ENCODE peak calls at places on chromosomes 16 and 17, in six cellular contexts. C is A549, A is HepG2, M is endothelial cell of umbilical vein, N is K562, I is GM12878. E is an unnamed sample.

GRCh38 chr17:14715531-14715930 is 414.6 kb downstream of the HS3ST3B1 start:
- DNase-seq in A (no peak), M (no peak), C (no peak), N (no peak), I (no peak), E (no peak)

GRCh38 chr17:82118815-82119380 is 20.9 kb upstream of the FASN start:
- DNase-seq in C (no peak), A (peak; percentile 71), M (no peak), N (peak; percentile 48), I (no peak), E (no peak)

GRCh38 chr17:2580156-2580555 is 13.3 kb upstream of the PAFAH1B1 start:
- DNase-seq in N (no peak), M (no peak), I (no peak), A (no peak), C (no peak), E (no peak)

GRCh38 chr16:81405702-81406113 is 38.9 kb upstream of the CMIP start:
- DNase-seq in M (peak; percentile 94), I (no peak), A (peak; percentile 91), C (peak; percentile 96), N (peak; percentile 57), E (no peak)

GRCh38 chr17:44672479-44673093 is 16.3 kb downstream of the MEIOC start:
- DNase-seq in A (peak; percentile 27), I (no peak), N (peak; percentile 28), M (peak; percentile 44), C (peak; percentile 60), E (peak; percentile 44)

GRCh38 chr17:20944014-20944905 is 98.6 kb downstream of the USP22 start:
- DNase-seq in N (no peak), I (no peak), C (no peak), A (peak; percentile 37), M (no peak), E (peak; percentile 11)

GRCh38 chr16:67593288-67593687 is 31.0 kb downstream of the CTCF start:
- DNase-seq in C (no peak), M (no peak), I (no peak), N (no peak), A (no peak), E (no peak)

GRCh38 chr17:50307654-50308053 is 33.4 kb downstream of the TMEM92 start:
- DNase-seq in I (no peak), N (no peak), M (no peak), A (no peak), C (no peak), E (no peak)

GRCh38 chr16:55756963-55757362 is 75.9 kb downstream of the CES1 start:
- DNase-seq in M (no peak), A (no peak), I (no peak), N (no peak), C (no peak), E (peak; percentile 63)

DNA sequence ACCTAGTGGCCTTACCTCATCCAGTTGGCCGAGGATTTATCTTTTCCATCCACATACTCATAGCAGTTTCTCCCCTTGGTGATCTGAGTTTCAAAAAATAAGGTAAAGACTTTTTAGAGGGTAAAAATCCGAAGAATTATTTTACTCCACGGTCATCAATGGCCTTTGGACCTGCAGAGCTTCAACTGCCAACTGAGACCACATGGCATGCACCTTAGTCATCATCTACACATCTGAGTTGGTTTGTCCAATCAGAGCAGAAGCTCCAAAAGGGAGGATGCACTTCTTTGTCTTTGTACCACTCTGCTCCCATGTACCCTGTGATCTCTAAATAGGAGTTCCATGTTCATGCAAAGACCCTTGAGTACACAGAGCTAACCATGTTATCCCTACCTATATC is 15.7 kb downstream of the PRDM7 start:
- DNase-seq in M (no peak), I (no peak), A (peak; percentile 52), N (no peak), C (no peak), E (no peak)
- H3K4me3 ChIP-seq in M (no peak overlapping the region), I (no peak overlapping the region), A (no peak overlapping the region), N (no peak overlapping the region), C (no peak overlapping the region), E (no peak overlapping the region)

GRCh38 chr17:38464723-38465419 is 36.6 kb downstream of the ARHGAP23 start:
- DNase-seq in I (no peak), M (peak; percentile 81), N (peak; percentile 90), A (no peak), C (peak; percentile 81), E (no peak)

GRCh38 chr17:38469875-38470274 is 41.6 kb downstream of the ARHGAP23 start:
- DNase-seq in M (peak; percentile 23), C (no peak), I (no peak), A (no peak), N (peak; percentile 53), E (no peak)

GRCh38 chr17:38465420-38466345 is 37.4 kb downstream of the ARHGAP23 start:
- DNase-seq in I (no peak), N (peak; percentile 26), A (no peak), M (no peak), C (no peak), E (no peak)

GRCh38 chr17:38466346-38467315 is 38.4 kb downstream of the ARHGAP23 start:
- DNase-seq in N (no peak), C (no peak), A (no peak), M (no peak), I (no peak), E (no peak)

DNA sequence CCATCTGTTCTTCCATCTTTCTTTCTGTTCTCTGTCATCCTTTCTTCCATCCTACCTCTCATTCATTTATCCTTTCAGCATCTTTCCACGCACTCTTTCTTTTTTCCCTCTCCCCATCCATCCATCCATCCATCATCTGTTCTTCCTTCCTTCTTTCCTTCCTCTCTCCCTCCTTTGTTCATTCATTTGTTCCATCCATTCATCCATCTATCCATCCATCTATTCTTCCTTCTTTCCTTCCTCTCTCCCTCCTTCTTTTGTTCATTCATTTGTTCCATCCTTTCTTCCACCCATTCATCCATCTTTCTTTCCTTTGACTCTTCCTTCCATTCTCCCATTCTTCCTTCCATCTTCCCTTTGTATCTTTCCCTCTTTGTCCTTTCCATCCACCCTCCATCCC is 39.2 kb downstream of the ARHGAP23 start:
- DNase-seq in A (no peak), C (no peak), N (no peak), M (no peak), I (no peak), E (no peak)
- TF ChIP-seq MYC in A (no peak), C (no peak), N (no peak), M (no peak), I (no peak), E (no peak)

GRCh38 chr16:3235856-3236669 is 1.1 kb upstream of the ZNF200 start:
- DNase-seq in M (no peak), C (no peak), A (no peak), I (no peak), N (peak; percentile 75), E (peak; percentile 34)

DNA sequence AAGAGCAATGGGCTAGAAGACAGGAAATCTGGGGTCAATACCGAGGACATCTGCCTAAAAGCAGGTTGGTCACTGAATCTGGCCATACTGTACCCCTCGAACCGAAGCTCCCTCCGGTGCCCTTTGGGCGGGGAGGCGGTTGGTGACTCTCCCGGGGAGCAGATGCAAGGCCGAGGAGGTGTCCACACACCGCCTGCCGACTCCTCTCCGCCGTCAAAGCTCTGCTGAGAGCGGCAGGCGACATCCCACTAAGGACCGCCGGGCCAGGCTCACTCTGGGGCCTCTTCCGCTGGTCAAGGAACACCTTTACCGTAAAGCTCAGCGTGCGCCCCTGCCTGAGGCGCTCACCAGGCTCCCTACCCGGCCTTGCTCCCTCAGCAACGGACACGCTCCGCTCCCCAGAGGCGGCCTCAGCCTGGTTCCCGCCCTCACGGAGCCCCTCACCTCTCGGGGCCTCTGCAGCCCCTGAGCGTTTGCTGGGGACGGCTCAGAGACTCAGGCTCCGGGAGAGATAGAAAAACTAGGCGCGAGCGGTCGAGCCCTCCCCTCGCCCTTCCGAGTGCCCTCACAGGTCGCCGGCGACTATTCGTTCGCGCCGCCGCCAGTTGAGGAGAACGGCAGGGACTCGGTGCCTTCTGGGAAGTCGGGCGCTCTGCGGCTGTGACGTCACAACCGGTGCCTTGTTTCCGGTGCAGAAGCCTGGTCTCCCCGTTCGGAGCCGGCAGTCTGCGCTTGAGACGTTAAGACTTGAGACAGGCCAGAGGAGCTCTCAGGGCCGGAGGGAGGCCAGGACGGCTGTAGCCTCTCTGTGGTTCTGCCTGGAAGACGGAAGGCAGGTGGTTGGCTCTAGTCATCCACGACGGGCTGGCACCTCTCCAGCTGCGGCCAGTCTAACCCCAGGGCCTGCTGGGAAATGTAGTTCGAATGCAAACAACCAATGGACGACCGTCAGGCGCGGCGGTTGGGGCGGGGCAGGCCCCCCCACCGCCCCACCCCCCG is at the start of gene ZNF200:
- DNase-seq in C (peak; percentile 94), A (peak; percentile 91), N (peak; percentile 89), I (peak; percentile 78), M (peak; percentile 96), E (peak; percentile 96)
- H3K4me3 ChIP-seq in C (peak within 1 kb of the TSS; percentile 86), A (peak within 1 kb of the TSS; percentile 99), N (peak within 1 kb of the TSS; percentile 74), I (peak within 1 kb of the TSS; percentile 93), M (peak within 1 kb of the TSS; percentile 49), E (peak within 1 kb of the TSS; percentile 95)

DNA sequence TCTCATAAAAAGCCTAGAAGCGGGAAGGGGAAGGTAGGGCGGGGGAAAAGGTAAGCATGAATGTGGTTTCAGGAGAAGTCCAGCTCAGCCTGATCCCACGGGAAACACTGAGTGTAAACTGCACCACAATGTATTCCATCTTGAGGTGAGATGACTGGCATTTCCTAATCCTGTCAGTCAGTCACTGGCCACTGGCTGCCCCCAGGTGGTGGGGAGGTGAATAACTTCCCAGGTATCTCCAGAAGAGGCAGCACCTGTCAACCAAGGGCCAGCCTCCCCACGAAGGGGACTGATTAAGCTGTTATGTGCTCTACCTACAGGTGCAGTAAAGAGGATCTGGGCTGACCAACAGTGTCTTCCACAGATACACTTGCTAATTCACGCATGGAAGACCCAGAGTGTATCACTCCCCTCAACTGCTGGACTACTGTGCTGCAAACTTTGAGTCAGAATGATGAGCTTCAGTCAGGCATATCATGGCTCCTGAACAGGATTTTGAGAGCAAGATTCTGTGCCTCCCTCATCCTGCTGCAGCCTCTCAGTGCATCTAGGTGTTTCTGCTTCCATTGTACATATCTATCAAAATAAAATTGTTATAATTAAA is 108.5 kb upstream of the CCL2 start:
- DNase-seq in C (peak; percentile 44), A (peak; percentile 43), N (peak; percentile 73), M (no peak), I (no peak), E (peak; percentile 49)
- TF ChIP-seq MYC in C (no peak), A (no peak), N (no peak), M (no peak), I (no peak), E (no peak)

GRCh38 chr16:4767872-4768548 is 1.0 kb upstream of the ZNF500 start:
- DNase-seq in I (peak; percentile 20), M (no peak), C (no peak), N (no peak), A (no peak), E (peak; percentile 45)
- H3K4me3 ChIP-seq in I (peak overlapping the region; percentile 91), M (peak overlapping the region; percentile 51), C (peak overlapping the region; percentile 81), N (peak overlapping the region; percentile 40), A (peak overlapping the region; percentile 92), E (peak overlapping the region; percentile 93)

GRCh38 chr17:76139261-76139752 is 1.7 kb downstream of the FOXJ1 start:
- DNase-seq in C (no peak), A (no peak), M (no peak), I (no peak), N (no peak), E (no peak)
- TF ChIP-seq MYC in C (no peak), A (no peak), M (no peak), I (no peak), N (no peak), E (no peak)

GRCh38 chr16:1537138-1537577 is 3.7 kb downstream of the TMEM204 start:
- DNase-seq in I (no peak), C (no peak), N (no peak), M (no peak), A (no peak), E (no peak)
- H3K4me3 ChIP-seq in I (no peak overlapping the region), C (no peak overlapping the region), N (no peak overlapping the region), M (no peak overlapping the region), A (no peak overlapping the region), E (no peak overlapping the region)

E was measured in NB4.